ENCODE peak calls at places on chromosomes 12 and 14, in eight cellular contexts. S is amygdala, Y is HCEC 1CT, R is NCI-H1092 treated with DMSO at 0.1 percent for 48 hours, X is GM13977, B is HuH-7, Q is Calu3, D is GM23248. W is an unnamed sample.

GRCh38 chr14:79914595-79914994 is 296.7 kb downstream of the DIO2 start:
- DNase-seq in S (no peak), Y (no peak), R (no peak), X (no peak), B (no peak), Q (no peak), D (no peak), W (no peak)

GRCh38 chr14:85528882-85529585 is 910 bp upstream of the FLRT2 start:
- DNase-seq in S (peak), Y (peak), R (no peak), X (no peak), B (no peak), Q (no peak), D (peak), W (no peak)

GRCh38 chr12:6967548-6968100 is 2.8 kb downstream of the PHB2 start:
- DNase-seq in S (no peak), Y (no peak), R (no peak), X (no peak), B (no peak), Q (no peak), D (no peak), W (no peak)

GRCh38 chr12:40375076-40375475 is 150.3 kb downstream of the LRRK2 start:
- DNase-seq in S (no peak), Y (no peak), R (no peak), X (no peak), B (no peak), Q (no peak), D (peak), W (no peak)

GRCh38 chr14:80336613-80337106 is 125.4 kb upstream of the DIO2 start:
- DNase-seq in S (no peak), Y (no peak), R (no peak), X (no peak), B (no peak), Q (no peak), D (no peak), W (no peak)

GRCh38 chr12:95265765-95266164 is 48.2 kb downstream of the VEZT start:
- DNase-seq in S (no peak), Y (no peak), R (no peak), X (no peak), B (no peak), Q (no peak), D (no peak), W (no peak)

GRCh38 chr14:32724864-32725550 is 213.7 kb upstream of the NPAS3 start:
- DNase-seq in S (no peak), Y (peak), R (no peak), X (no peak), B (no peak), Q (no peak), D (peak), W (no peak)

GRCh38 chr14:91047174-91047753 is 13.2 kb downstream of the RPS6KA5 start:
- DNase-seq in S (no peak), Y (no peak), R (no peak), X (no peak), B (no peak), Q (no peak), D (no peak), W (no peak)

GRCh38 chr12:124386059-124386458 is 91.2 kb downstream of the RFLNA start:
- DNase-seq in S (no peak), Y (no peak), R (no peak), X (no peak), B (no peak), Q (no peak), D (peak), W (no peak)

GRCh38 chr14:55814064-55814463 is 234.1 kb downstream of the KTN1 start:
- DNase-seq in S (no peak), Y (no peak), R (no peak), X (no peak), B (no peak), Q (no peak), D (no peak), W (no peak)

GRCh38 chr14:76993743-76994142 is 34.8 kb downstream of the IRF2BPL start:
- DNase-seq in S (no peak), Y (no peak), R (no peak), X (no peak), B (no peak), Q (no peak), D (no peak), W (no peak)

GRCh38 chr12:65306603-65307501 is 28.4 kb downstream of the MSRB3 start:
- DNase-seq in S (no peak), Y (peak), R (no peak), X (no peak), B (no peak), Q (peak), D (peak), W (peak)

GRCh38 chr12:88638388-88638787 is 58.1 kb upstream of the KITLG start:
- DNase-seq in S (no peak), Y (peak), R (no peak), X (no peak), B (no peak), Q (no peak), D (peak), W (no peak)

GRCh38 chr14:88013750-88014349 is 8.9 kb downstream of the GPR65 start:
- DNase-seq in S (peak), Y (peak), R (peak), X (no peak), B (peak), Q (peak), D (peak), W (peak)

GRCh38 chr12:90593596-90594290 is 361.2 kb downstream of the CCER1 start:
- DNase-seq in S (no peak), Y (peak), R (no peak), X (no peak), B (no peak), Q (no peak), D (no peak), W (no peak)

GRCh38 chr14:87001333-87001732 is 991.6 kb downstream of the GALC start:
- DNase-seq in S (no peak), Y (no peak), R (no peak), X (no peak), B (no peak), Q (no peak), D (no peak), W (no peak)

GRCh38 chr12:114682920-114683708 is 861 bp downstream of the TBX3 start:
- DNase-seq in S (no peak), Y (peak), R (peak), X (no peak), B (peak), Q (no peak), D (peak), W (no peak)

GRCh38 chr12:49984476-49984890 is 11.7 kb downstream of the AQP6 start:
- DNase-seq in S (no peak), Y (no peak), R (peak), X (no peak), B (no peak), Q (no peak), D (no peak), W (peak)

GRCh38 chr12:100897240-100897639 is 102.7 kb downstream of the ANO4 start:
- DNase-seq in S (no peak), Y (no peak), R (no peak), X (no peak), B (no peak), Q (no peak), D (no peak), W (no peak)

GRCh38 chr12:51777973-51778372 is 70.5 kb downstream of the FIGNL2 start:
- DNase-seq in S (no peak), Y (no peak), R (no peak), X (no peak), B (no peak), Q (no peak), D (no peak), W (no peak)

GRCh38 chr12:76764856-76765255 is 941 bp downstream of the ZDHHC17 start:
- DNase-seq in S (peak), Y (peak), R (peak), X (no peak), B (no peak), Q (no peak), D (peak), W (no peak)

GRCh38 chr12:77850698-77851097 is 20.0 kb downstream of the NAV3 start:
- DNase-seq in S (no peak), Y (no peak), R (no peak), X (no peak), B (no peak), Q (no peak), D (no peak), W (no peak)

GRCh38 chr14:90652626-90653025 is 163.6 kb downstream of the TTC7B start:
- DNase-seq in S (no peak), Y (no peak), R (no peak), X (no peak), B (no peak), Q (no peak), D (no peak), W (no peak)

GRCh38 chr12:67786086-67786485 is 137.5 kb downstream of the DYRK2 start:
- DNase-seq in S (no peak), Y (no peak), R (no peak), X (no peak), B (no peak), Q (no peak), D (no peak), W (no peak)

GRCh38 chr12:30582943-30583342 is 112.7 kb downstream of the IPO8 start:
- DNase-seq in S (no peak), Y (no peak), R (no peak), X (no peak), B (no peak), Q (no peak), D (peak), W (no peak)

GRCh38 chr12:50326636-50327284 is 43.4 kb upstream of the LIMA1 start:
- DNase-seq in S (no peak), Y (no peak), R (peak), X (no peak), B (no peak), Q (peak), D (peak), W (no peak)

GRCh38 chr12:57630891-57631433 is 2.0 kb downstream of the B4GALNT1 start:
- DNase-seq in S (no peak), Y (no peak), R (no peak), X (no peak), B (no peak), Q (no peak), D (no peak), W (peak)

GRCh38 chr12:127293507-127294310 is 973.3 kb upstream of the TMEM132C start:
- DNase-seq in S (peak), Y (peak), R (peak), X (no peak), B (peak), Q (peak), D (peak), W (peak)

GRCh38 chr12:30732954-30733637 is 21.7 kb downstream of the CAPRIN2 start:
- DNase-seq in S (no peak), Y (no peak), R (no peak), X (no peak), B (no peak), Q (no peak), D (no peak), W (no peak)

GRCh38 chr12:95805864-95806669 is 15.5 kb upstream of the NTN4 start:
- DNase-seq in S (no peak), Y (peak), R (no peak), X (no peak), B (no peak), Q (peak), D (peak), W (no peak)

GRCh38 chr12:66447643-66448042 is 145.3 kb downstream of the HELB start:
- DNase-seq in S (no peak), Y (no peak), R (no peak), X (no peak), B (no peak), Q (no peak), D (no peak), W (no peak)

GRCh38 chr14:103143535-103143934 is 20.3 kb downstream of the TNFAIP2 start:
- DNase-seq in S (no peak), Y (peak), R (no peak), X (no peak), B (no peak), Q (no peak), D (peak), W (no peak)

GRCh38 chr14:102691763-102692162 is 85.5 kb upstream of the TRAF3 start:
- DNase-seq in S (no peak), Y (no peak), R (no peak), X (no peak), B (no peak), Q (no peak), D (no peak), W (no peak)

W was measured in D341Med.